ENCODE peak calls at places on chromosomes 6 and 20, in six cellular contexts. L, K, M, V, Y and I are unnamed samples.

GRCh38 chr20:9166153-9166780 is 97.4 kb downstream of the PLCB4 start:
- DNase-seq in M (no peak), Y (peak; percentile 49), L (no peak), K (no peak), V (no peak), I (no peak)

GRCh38 chr6:139016337-139017213 is 12.0 kb upstream of the ABRACL start:
- DNase-seq in M (no peak), K (no peak), V (no peak), L (peak; percentile 36), Y (no peak), I (no peak)

GRCh38 chr6:87698618-87699017 is 3.4 kb downstream of the AKIRIN2 start:
- DNase-seq in L (no peak), V (no peak), M (no peak), K (no peak), Y (no peak), I (no peak)

GRCh38 chr20:25103526-25103925 is 21.6 kb upstream of the VSX1 start:
- DNase-seq in L (no peak), M (no peak), K (no peak), Y (no peak), V (no peak), I (no peak)

GRCh38 chr6:39840781-39841180 is 48.6 kb downstream of the DAAM2 start:
- DNase-seq in L (no peak), V (no peak), M (no peak), K (no peak), Y (no peak), I (no peak)

GRCh38 chr6:105102186-105102585 is 77.6 kb downstream of the POPDC3 start:
- DNase-seq in K (no peak), M (no peak), V (no peak), L (no peak), Y (no peak), I (no peak)

GRCh38 chr6:170023620-170024521 is 267.0 kb downstream of the DLL1 start:
- DNase-seq in L (no peak), K (no peak), V (no peak), M (no peak), Y (no peak), I (no peak)

GRCh38 chr6:24949020-24949569 is 13.3 kb upstream of the RIPOR2 start:
- DNase-seq in K (no peak), Y (no peak), L (no peak), M (no peak), V (peak; percentile 68), I (no peak)

GRCh38 chr20:37533154-37533715 is 5.6 kb upstream of the BLCAP start:
- DNase-seq in M (no peak), V (no peak), Y (no peak), K (no peak), L (no peak), I (no peak)